ENCODE peak calls at places on chromosome 15, in five cellular contexts. One of them, this sample, is unnamed.

GRCh38 chr15:73273181-73274002 is 95.4 kb downstream of the HCN4 start:
- DNase-seq in HEK293T: peak
- DNase-seq in A549: peak
- DNase-seq in HepG2: peak
- DNase-seq in K562: peak
- DNase-seq in this sample: peak

GRCh38 chr15:74653426-74654082 is 37.9 kb downstream of the CLK3 start:
- DNase-seq in HEK293T: no peak
- DNase-seq in A549: no peak
- DNase-seq in HepG2: no peak
- DNase-seq in K562: no peak
- DNase-seq in this sample: peak

GRCh38 chr15:66774001-66774814 is 72.2 kb downstream of the SMAD6 start:
- DNase-seq in HEK293T: peak
- DNase-seq in A549: peak
- DNase-seq in HepG2: peak
- DNase-seq in K562: peak
- DNase-seq in this sample: peak

GRCh38 chr15:91966181-91966552 is 112.7 kb downstream of the SLCO3A1 start:
- DNase-seq in HEK293T: no peak
- DNase-seq in A549: no peak
- DNase-seq in HepG2: no peak
- DNase-seq in K562: no peak
- DNase-seq in this sample: no peak

GRCh38 chr15:73175382-73175781 is 123.1 kb downstream of the NEO1 start:
- DNase-seq in HEK293T: no peak
- DNase-seq in A549: no peak
- DNase-seq in HepG2: no peak
- DNase-seq in K562: no peak
- DNase-seq in this sample: no peak

GRCh38 chr15:40155270-40155910 is 5.5 kb upstream of the BUB1B start:
- DNase-seq in HEK293T: no peak
- DNase-seq in A549: no peak
- DNase-seq in HepG2: no peak
- DNase-seq in K562: no peak
- DNase-seq in this sample: no peak

GRCh38 chr15:22887157-22887951 is 48.9 kb downstream of the NIPA2 start:
- DNase-seq in HEK293T: no peak
- DNase-seq in A549: no peak
- DNase-seq in HepG2: no peak
- DNase-seq in K562: peak
- DNase-seq in this sample: peak

GRCh38 chr15:41795996-41796395 is 21.7 kb downstream of the MAPKBP1 start:
- DNase-seq in HEK293T: no peak
- DNase-seq in A549: no peak
- DNase-seq in HepG2: no peak
- DNase-seq in K562: no peak
- DNase-seq in this sample: no peak

GRCh38 chr15:91032919-91033803 is 10.8 kb upstream of the VPS33B start:
- DNase-seq in HEK293T: peak
- DNase-seq in A549: no peak
- DNase-seq in HepG2: peak
- DNase-seq in K562: peak
- DNase-seq in this sample: no peak

GRCh38 chr15:98853593-98854420 is 153.8 kb downstream of the PGPEP1L start:
- DNase-seq in HEK293T: no peak
- DNase-seq in A549: no peak
- DNase-seq in HepG2: no peak
- DNase-seq in K562: no peak
- DNase-seq in this sample: no peak

GRCh38 chr15:41603411-41603935 is 44.5 kb downstream of the TYRO3 start:
- DNase-seq in HEK293T: no peak
- DNase-seq in A549: no peak
- DNase-seq in HepG2: no peak
- DNase-seq in K562: peak
- DNase-seq in this sample: no peak

GRCh38 chr15:36724901-36725300 is 145.5 kb downstream of the CDIN1 start:
- DNase-seq in HEK293T: no peak
- DNase-seq in A549: no peak
- DNase-seq in HepG2: no peak
- DNase-seq in K562: no peak
- DNase-seq in this sample: no peak

GRCh38 chr15:78320173-78320572 is 20.0 kb upstream of the CRABP1 start:
- DNase-seq in HEK293T: no peak
- DNase-seq in A549: no peak
- DNase-seq in HepG2: no peak
- DNase-seq in K562: no peak
- DNase-seq in this sample: no peak

GRCh38 chr15:68401496-68402431 is 30.2 kb downstream of the ITGA11 start:
- DNase-seq in HEK293T: no peak
- DNase-seq in A549: no peak
- DNase-seq in HepG2: no peak
- DNase-seq in K562: no peak
- DNase-seq in this sample: no peak

GRCh38 chr15:39381517-39381916 is 199.4 kb upstream of the THBS1 start:
- DNase-seq in HEK293T: no peak
- DNase-seq in A549: no peak
- DNase-seq in HepG2: no peak
- DNase-seq in K562: no peak
- DNase-seq in this sample: no peak

GRCh38 chr15:99149366-99149765 is 44.5 kb downstream of the SYNM start:
- DNase-seq in HEK293T: no peak
- DNase-seq in A549: no peak
- DNase-seq in HepG2: no peak
- DNase-seq in K562: no peak
- DNase-seq in this sample: no peak

GRCh38 chr15:62173215-62173614 is 8.1 kb upstream of the C2CD4B start:
- DNase-seq in HEK293T: no peak
- DNase-seq in A549: no peak
- DNase-seq in HepG2: no peak
- DNase-seq in K562: no peak
- DNase-seq in this sample: no peak

GRCh38 chr15:88378259-88378658 is 88.9 kb downstream of the MRPL46 start:
- DNase-seq in HEK293T: no peak
- DNase-seq in A549: no peak
- DNase-seq in HepG2: no peak
- DNase-seq in K562: no peak
- DNase-seq in this sample: peak

GRCh38 chr15:67065531-67066005 is at the start of gene SMAD3:
- DNase-seq in HEK293T: peak
- DNase-seq in A549: peak
- DNase-seq in HepG2: peak
- DNase-seq in K562: peak
- DNase-seq in this sample: peak

GRCh38 chr15:38202356-38202755 is 50.3 kb upstream of the SPRED1 start:
- DNase-seq in HEK293T: no peak
- DNase-seq in A549: no peak
- DNase-seq in HepG2: no peak
- DNase-seq in K562: no peak
- DNase-seq in this sample: peak

GRCh38 chr15:63908986-63909385 is 75.2 kb upstream of the HERC1 start:
- DNase-seq in HEK293T: no peak
- DNase-seq in A549: no peak
- DNase-seq in HepG2: no peak
- DNase-seq in K562: no peak
- DNase-seq in this sample: peak

GRCh38 chr15:51505251-51505650 is 117.3 kb downstream of the DMXL2 start:
- DNase-seq in HEK293T: no peak
- DNase-seq in A549: no peak
- DNase-seq in HepG2: no peak
- DNase-seq in K562: no peak
- DNase-seq in this sample: no peak

GRCh38 chr15:80777137-80777536 is 2.0 kb upstream of the CEMIP start:
- DNase-seq in HEK293T: no peak
- DNase-seq in A549: no peak
- DNase-seq in HepG2: no peak
- DNase-seq in K562: no peak
- DNase-seq in this sample: peak

GRCh38 chr15:74270854-74271520 is 34.9 kb downstream of the CCDC33 start:
- DNase-seq in HEK293T: no peak
- DNase-seq in A549: no peak
- DNase-seq in HepG2: no peak
- DNase-seq in K562: no peak
- DNase-seq in this sample: no peak

GRCh38 chr15:78394981-78395619 is 42.9 kb upstream of the IREB2 start:
- DNase-seq in HEK293T: peak
- DNase-seq in A549: no peak
- DNase-seq in HepG2: no peak
- DNase-seq in K562: no peak
- DNase-seq in this sample: no peak

GRCh38 chr15:97870771-97871170 is 89.7 kb upstream of the ARRDC4 start:
- DNase-seq in HEK293T: no peak
- DNase-seq in A549: no peak
- DNase-seq in HepG2: no peak
- DNase-seq in K562: no peak
- DNase-seq in this sample: no peak

GRCh38 chr15:52728899-52729298 is 49.7 kb upstream of the ATOSA start:
- DNase-seq in HEK293T: no peak
- DNase-seq in A549: no peak
- DNase-seq in HepG2: no peak
- DNase-seq in K562: no peak
- DNase-seq in this sample: peak

GRCh38 chr15:50219820-50220219 is 37.8 kb downstream of the SLC27A2 start:
- DNase-seq in HEK293T: no peak
- DNase-seq in A549: no peak
- DNase-seq in HepG2: no peak
- DNase-seq in K562: no peak
- DNase-seq in this sample: peak

GRCh38 chr15:67510597-67511225 is 10.2 kb upstream of the C15orf61 start:
- DNase-seq in HEK293T: no peak
- DNase-seq in A549: no peak
- DNase-seq in HepG2: no peak
- DNase-seq in K562: no peak
- DNase-seq in this sample: peak

GRCh38 chr15:86060614-86061125 is 19.0 kb upstream of the AGBL1 start:
- DNase-seq in HEK293T: no peak
- DNase-seq in A549: no peak
- DNase-seq in HepG2: no peak
- DNase-seq in K562: no peak
- DNase-seq in this sample: no peak

GRCh38 chr15:80887148-80887547 is 102.5 kb downstream of the MESD start:
- DNase-seq in HEK293T: no peak
- DNase-seq in A549: peak
- DNase-seq in HepG2: no peak
- DNase-seq in K562: no peak
- DNase-seq in this sample: no peak

GRCh38 chr15:39312984-39313383 is 267.9 kb upstream of the THBS1 start:
- DNase-seq in HEK293T: no peak
- DNase-seq in A549: no peak
- DNase-seq in HepG2: peak
- DNase-seq in K562: peak
- DNase-seq in this sample: no peak

GRCh38 chr15:49238342-49238741 is 68.3 kb downstream of the GALK2 start:
- DNase-seq in HEK293T: no peak
- DNase-seq in A549: no peak
- DNase-seq in HepG2: no peak
- DNase-seq in K562: no peak
- DNase-seq in this sample: peak

GRCh38 chr15:96296264-96296663 is 34.2 kb upstream of the NR2F2 start:
- DNase-seq in HEK293T: no peak
- DNase-seq in A549: no peak
- DNase-seq in HepG2: no peak
- DNase-seq in K562: peak
- DNase-seq in this sample: peak
- TF ChIP-seq BHLHE40 in HEK293T: no peak
- TF ChIP-seq BHLHE40 in A549: no peak
- TF ChIP-seq BHLHE40 in HepG2: no peak
- TF ChIP-seq BHLHE40 in K562: no peak
- TF ChIP-seq BHLHE40 in this sample: no peak

GRCh38 chr15:55628369-55628730 is 40.2 kb upstream of the PYGO1 start:
- DNase-seq in HEK293T: no peak
- DNase-seq in A549: no peak
- DNase-seq in HepG2: no peak
- DNase-seq in K562: no peak
- DNase-seq in this sample: peak
- TF ChIP-seq BHLHE40 in HEK293T: no peak
- TF ChIP-seq BHLHE40 in A549: no peak
- TF ChIP-seq BHLHE40 in HepG2: no peak
- TF ChIP-seq BHLHE40 in K562: no peak
- TF ChIP-seq BHLHE40 in this sample: no peak

DNA sequence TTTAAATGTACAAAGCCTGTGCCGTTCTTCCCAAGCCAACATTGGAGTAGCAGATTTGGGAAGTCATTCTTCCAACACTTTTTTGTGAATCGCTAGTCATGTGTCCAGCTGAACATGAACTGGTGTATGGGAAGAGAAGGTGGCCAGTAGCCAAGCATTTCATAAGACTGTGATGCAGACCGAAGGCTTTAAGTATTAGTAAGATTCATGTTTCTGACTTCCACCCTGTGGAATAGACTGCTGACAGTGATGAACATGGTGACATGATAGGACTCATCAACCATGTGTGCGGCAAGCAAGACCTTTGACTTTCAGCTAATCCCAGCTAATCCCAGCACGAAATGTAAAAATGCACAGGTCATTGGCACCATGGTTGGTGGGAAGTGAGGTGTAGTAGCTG is 48.3 kb upstream of the THSD4 start:
- DNase-seq in HEK293T: no peak
- DNase-seq in A549: no peak
- DNase-seq in HepG2: no peak
- DNase-seq in K562: no peak
- DNase-seq in this sample: peak
- TF ChIP-seq BHLHE40 in HEK293T: no peak
- TF ChIP-seq BHLHE40 in A549: no peak
- TF ChIP-seq BHLHE40 in HepG2: no peak
- TF ChIP-seq BHLHE40 in K562: no peak
- TF ChIP-seq BHLHE40 in this sample: peak

GRCh38 chr15:35327789-35328188 is 218.2 kb downstream of the DPH6 start:
- DNase-seq in HEK293T: no peak
- DNase-seq in A549: no peak
- DNase-seq in HepG2: no peak
- DNase-seq in K562: no peak
- DNase-seq in this sample: peak

GRCh38 chr15:35329993-35330695 is 215.8 kb downstream of the DPH6 start:
- DNase-seq in HEK293T: no peak
- DNase-seq in A549: no peak
- DNase-seq in HepG2: no peak
- DNase-seq in K562: no peak
- DNase-seq in this sample: no peak

GRCh38 chr15:35325374-35325941 is 220.5 kb downstream of the DPH6 start:
- DNase-seq in HEK293T: no peak
- DNase-seq in A549: no peak
- DNase-seq in HepG2: no peak
- DNase-seq in K562: no peak
- DNase-seq in this sample: no peak

GRCh38 chr15:35330921-35331320 is 215.0 kb downstream of the DPH6 start:
- DNase-seq in HEK293T: no peak
- DNase-seq in A549: no peak
- DNase-seq in HepG2: no peak
- DNase-seq in K562: no peak
- DNase-seq in this sample: no peak

GRCh38 chr15:35329521-35329921 is 216.4 kb downstream of the DPH6 start:
- DNase-seq in HEK293T: no peak
- DNase-seq in A549: no peak
- DNase-seq in HepG2: no peak
- DNase-seq in K562: no peak
- DNase-seq in this sample: peak
- TF ChIP-seq BHLHE40 in HEK293T: no peak
- TF ChIP-seq BHLHE40 in A549: no peak
- TF ChIP-seq BHLHE40 in HepG2: no peak
- TF ChIP-seq BHLHE40 in K562: no peak
- TF ChIP-seq BHLHE40 in this sample: no peak

This sample was measured in IMR-90.